ENCODE peak calls at places on chromosomes 3 and 15, in four cellular contexts. E, S, H and M are unnamed samples.

GRCh38 chr3:179035232-179035631 is 36.4 kb downstream of the ZMAT3 start:
- DNase-seq in S (no peak), H (no peak), E (no peak), M (no peak)

GRCh38 chr3:195807681-195808121 is 4.0 kb downstream of the MUC4 start:
- DNase-seq in E (no peak), H (no peak), S (no peak), M (no peak)

GRCh38 chr15:58988011-58988785 is 735 bp downstream of the RNF111 start:
- DNase-seq in S (peak), E (peak), H (peak), M (peak)

GRCh38 chr15:25178835-25179672 is 224.3 kb downstream of the SNRPN start:
- DNase-seq in H (no peak), S (no peak), E (no peak), M (no peak)

GRCh38 chr15:39248204-39248603 is 332.7 kb upstream of the THBS1 start:
- DNase-seq in E (peak), S (no peak), H (no peak), M (no peak)

GRCh38 chr3:190017575-190018288 is 103.0 kb downstream of the P3H2 start:
- DNase-seq in S (peak), H (no peak), E (peak), M (peak)

GRCh38 chr3:124438813-124439212 is 291.4 kb upstream of the UMPS start:
- DNase-seq in E (no peak), H (no peak), S (no peak), M (no peak)

GRCh38 chr15:70182858-70183695 is 85.4 kb upstream of the TLE3 start:
- DNase-seq in S (peak), H (no peak), E (no peak), M (peak)

GRCh38 chr3:13414040-13414729 is 5.9 kb downstream of the NUP210 start:
- DNase-seq in H (peak), S (no peak), E (no peak), M (no peak)

GRCh38 chr3:186742618-186743335 is 25.6 kb downstream of the KNG1 start:
- DNase-seq in H (no peak), S (peak), E (peak), M (no peak)

GRCh38 chr3:173887888-173888287 is 490.3 kb downstream of the NLGN1 start:
- DNase-seq in S (no peak), H (no peak), E (no peak), M (no peak)

GRCh38 chr15:96947830-96948229 is 617.3 kb downstream of the NR2F2 start:
- DNase-seq in E (no peak), S (no peak), H (no peak), M (peak)

GRCh38 chr3:196246612-196247308 is 30.4 kb downstream of the SLC51A start:
- DNase-seq in E (peak), H (no peak), S (no peak), M (no peak)

GRCh38 chr15:63056843-63057242 is 14.3 kb downstream of the TPM1 start:
- DNase-seq in E (peak), H (no peak), S (no peak), M (no peak)

GRCh38 chr3:31472479-31473390 is 60.0 kb upstream of the STT3B start:
- DNase-seq in S (no peak), E (peak), H (no peak), M (no peak)

GRCh38 chr15:26011916-26012315 is 148.8 kb upstream of the ATP10A start:
- DNase-seq in H (no peak), E (no peak), S (no peak), M (no peak)

GRCh38 chr15:95887666-95888480 is 442.6 kb upstream of the NR2F2 start:
- DNase-seq in E (peak), H (no peak), S (no peak), M (no peak)

GRCh38 chr15:67701669-67702068 is 123.6 kb upstream of the SKOR1 start:
- DNase-seq in E (peak), S (no peak), H (no peak), M (no peak)

GRCh38 chr15:35067501-35068347 is 17.4 kb downstream of the NANOGP8 start:
- DNase-seq in E (no peak), H (no peak), S (no peak), M (no peak)

GRCh38 chr15:57031605-57032004 is 113.2 kb downstream of the TCF12 start:
- DNase-seq in H (peak), E (peak), S (peak), M (peak)

GRCh38 chr3:160544837-160545236 is 20.5 kb downstream of the KPNA4 start:
- DNase-seq in S (no peak), E (no peak), H (no peak), M (no peak)

GRCh38 chr3:55458398-55458797 is 28.7 kb downstream of the WNT5A start:
- DNase-seq in S (no peak), H (no peak), E (no peak), M (no peak)

GRCh38 chr3:78112266-78112665 is 1072.4 kb downstream of the ROBO2 start:
- DNase-seq in E (peak), S (no peak), H (no peak), M (no peak)

GRCh38 chr15:55108858-55109518 is 87.8 kb downstream of the RSL24D1 start:
- DNase-seq in S (peak), H (peak), E (peak), M (peak)

GRCh38 chr3:111210003-111210699 is 138.5 kb downstream of the NECTIN3 start:
- DNase-seq in H (no peak), E (peak), S (no peak), M (no peak)

GRCh38 chr3:136343873-136344281 is 93.7 kb downstream of the PCCB start:
- DNase-seq in H (peak), S (peak), E (peak), M (no peak)

GRCh38 chr3:140933552-140933951 is 8.1 kb upstream of the SLC25A36 start:
- DNase-seq in S (no peak), H (no peak), E (no peak), M (no peak)

GRCh38 chr3:140927711-140928110 is 13.9 kb upstream of the SLC25A36 start:
- DNase-seq in E (no peak), S (no peak), H (no peak), M (no peak)

GRCh38 chr3:140933109-140933508 is 8.5 kb upstream of the SLC25A36 start:
- DNase-seq in H (no peak), E (no peak), S (no peak), M (no peak)

GRCh38 chr3:140931801-140932200 is 9.8 kb upstream of the SLC25A36 start:
- DNase-seq in H (no peak), S (no peak), E (peak), M (no peak)

GRCh38 chr3:140931016-140931454 is 10.6 kb upstream of the SLC25A36 start:
- DNase-seq in S (no peak), E (no peak), H (no peak), M (no peak)
- TF ChIP-seq BHLHE40 in S (no peak), E (no peak), H (no peak), M (no peak)

GRCh38 chr3:122794483-122794778 is 438 bp upstream of the SLC49A4 start:
- DNase-seq in S (no peak), H (no peak), E (peak), M (no peak)

GRCh38 chr3:122797291-122797690 is 2.4 kb downstream of the SLC49A4 start:
- DNase-seq in S (peak), E (peak), H (no peak), M (no peak)

GRCh38 chr3:122795674-122795969 is 753 bp downstream of the SLC49A4 start:
- DNase-seq in S (no peak), E (peak), H (no peak), M (no peak)

GRCh38 chr3:122793568-122794416 is at the start of gene HSPBAP1:
- DNase-seq in H (peak), S (peak), E (peak), M (peak)

DNA sequence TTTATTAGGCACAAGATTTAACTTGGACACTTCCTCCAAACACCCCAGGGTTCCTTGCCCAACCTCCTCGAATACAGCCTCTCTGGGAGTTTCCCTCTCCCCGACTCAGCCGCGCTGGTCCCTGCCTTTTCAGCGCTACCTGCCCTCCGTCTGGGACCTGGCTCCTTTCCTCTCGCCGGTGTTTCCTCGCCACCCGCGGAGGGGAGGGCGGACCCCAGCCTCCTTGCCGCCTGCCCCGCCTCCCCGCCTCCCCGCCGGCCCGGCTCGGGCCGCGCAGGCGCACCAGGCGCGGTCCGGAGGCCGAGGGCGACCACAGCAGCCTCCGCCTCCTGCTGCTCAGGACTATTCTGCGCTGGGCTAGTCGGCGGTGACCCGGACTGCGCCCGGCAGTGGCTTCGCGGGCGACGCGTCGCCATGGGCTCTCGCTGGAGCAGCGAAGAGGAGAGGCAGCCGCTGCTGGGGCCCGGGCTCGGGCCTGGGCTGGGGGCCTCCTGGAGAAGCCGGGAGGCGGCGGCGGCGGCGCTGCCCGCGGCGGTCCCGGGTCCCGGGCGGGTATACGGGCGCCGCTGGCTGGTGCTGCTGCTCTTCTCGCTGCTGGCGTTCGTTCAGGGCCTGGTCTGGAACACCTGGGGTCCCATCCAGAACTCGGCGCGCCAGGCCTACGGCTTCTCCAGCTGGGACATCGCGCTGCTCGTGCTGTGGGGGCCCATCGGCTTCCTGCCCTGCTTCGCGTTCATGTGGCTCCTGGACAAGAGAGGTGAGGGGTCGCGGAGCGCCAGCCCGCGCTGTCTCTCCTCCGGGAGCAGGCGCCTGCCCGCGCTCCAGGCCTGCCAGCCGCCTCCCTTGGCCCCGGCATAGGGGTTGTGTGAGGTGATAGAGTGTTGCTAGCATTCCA is at the start of gene SLC49A4:
- DNase-seq in E (peak), S (peak), H (peak), M (peak)
- TF ChIP-seq BHLHE40 in E (no peak), S (no peak), H (no peak), M (no peak)

GRCh38 chr15:40909662-40910625 is 15.7 kb downstream of the VPS18 start:
- DNase-seq in H (no peak), S (no peak), E (no peak), M (no peak)
- TF ChIP-seq BHLHE40 in H (no peak), S (no peak), E (no peak), M (no peak)

GRCh38 chr3:106068386-106068785 is 199.6 kb upstream of the CBLB start:
- DNase-seq in H (no peak), E (no peak), S (no peak), M (no peak)
- TF ChIP-seq BHLHE40 in H (no peak), E (no peak), S (no peak), M (no peak)

GRCh38 chr3:77081240-77081661 is 41.4 kb downstream of the ROBO2 start:
- DNase-seq in S (no peak), H (no peak), E (peak), M (peak)
- TF ChIP-seq BHLHE40 in S (no peak), H (no peak), E (no peak), M (no peak)